ENCODE peak calls at places on chromosome 11, in five cellular contexts. A is neural progenitor cell, I is PC-9, C is K562, G is mesenchymal stem cell. T is an unnamed sample.

GRCh38 chr11:16317712-16318111 is 38.6 kb downstream of the SOX6 start:
- DNase-seq in A (no peak), I (no peak), C (no peak), G (no peak), T (no peak)

GRCh38 chr11:70843906-70844305 is 408.5 kb downstream of the SHANK2 start:
- DNase-seq in A (no peak), I (no peak), C (no peak), G (no peak), T (no peak)

GRCh38 chr11:104858882-104859735 is 39.2 kb downstream of the CASP12 start:
- DNase-seq in A (no peak), I (no peak), C (no peak), G (peak), T (no peak)

GRCh38 chr11:12508151-12508740 is 130.9 kb downstream of the PARVA start:
- DNase-seq in A (no peak), I (no peak), C (no peak), G (peak), T (no peak)

GRCh38 chr11:132101861-132102260 is 731.4 kb downstream of the NTM start:
- DNase-seq in A (no peak), I (no peak), C (no peak), G (no peak), T (no peak)

GRCh38 chr11:34065505-34066203 is 14.1 kb downstream of the CAPRIN1 start:
- DNase-seq in A (no peak), I (no peak), C (no peak), G (peak), T (no peak)

GRCh38 chr11:31711137-31711536 is 100.0 kb downstream of the PAX6 start:
- DNase-seq in A (no peak), I (no peak), C (no peak), G (no peak), T (no peak)

GRCh38 chr11:134358853-134359490 is 27.2 kb downstream of the GLB1L2 start:
- DNase-seq in A (no peak), I (no peak), C (no peak), G (no peak), T (no peak)

GRCh38 chr11:78714539-78714938 is 139.9 kb upstream of the NARS2 start:
- DNase-seq in A (no peak), I (no peak), C (no peak), G (no peak), T (no peak)

GRCh38 chr11:134120921-134121526 is 52.2 kb downstream of the JAM3 start:
- DNase-seq in A (no peak), I (no peak), C (no peak), G (peak), T (no peak)

GRCh38 chr11:120835601-120836228 is 188.2 kb upstream of the TBCEL start:
- DNase-seq in A (no peak), I (no peak), C (no peak), G (no peak), T (no peak)

GRCh38 chr11:62858201-62858600 is 18.8 kb upstream of the WDR74 start:
- DNase-seq in A (no peak), I (no peak), C (peak), G (no peak), T (no peak)

GRCh38 chr11:7485136-7485853 is at the start of gene OLFML1:
- DNase-seq in A (no peak), I (no peak), C (no peak), G (no peak), T (no peak)
- H3K4me2 ChIP-seq in A (no peak), I (no peak), C (no peak), G (no peak), T (no peak)

GRCh38 chr11:109423114-109423859 is 1.3 kb downstream of the C11orf87 start:
- DNase-seq in A (peak), I (no peak), C (no peak), G (peak), T (no peak)
- H2AFZ ChIP-seq in A (peak), I (no peak), C (no peak), G (peak), T (no peak)

GRCh38 chr11:73397468-73398131 is 21.4 kb downstream of the RELT start:
- DNase-seq in A (no peak), I (no peak), C (no peak), G (no peak), T (no peak)
- H3K4me2 ChIP-seq in A (no peak), I (no peak), C (no peak), G (no peak), T (no peak)

DNA sequence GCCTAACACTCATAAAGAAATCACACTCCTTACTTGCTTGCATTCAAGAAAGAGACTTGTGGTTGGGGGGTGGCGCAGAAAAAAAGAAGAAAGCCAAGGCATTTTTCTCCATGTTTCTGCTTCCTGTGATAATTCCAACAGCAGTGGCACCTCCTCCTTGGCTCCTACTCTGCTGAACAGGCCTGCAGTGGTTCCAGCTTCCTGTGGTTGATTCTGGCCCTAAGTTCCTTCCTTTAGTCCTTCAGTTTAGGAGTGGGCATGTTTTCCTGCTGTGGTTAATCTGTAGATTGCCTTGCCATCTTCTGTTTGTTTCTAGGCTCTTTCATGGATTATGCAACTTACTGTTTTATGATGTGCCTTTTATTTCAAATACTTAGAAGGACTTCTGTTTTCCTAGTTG is 940.4 kb downstream of the DLG2 start:
- DNase-seq in A (no peak), I (peak), C (no peak), G (no peak), T (no peak)
- H2AFZ ChIP-seq in A (no peak), I (no peak), C (no peak), G (no peak), T (no peak)

GRCh38 chr11:57656936-57657289 is 649 bp upstream of the CLP1 start:
- DNase-seq in A (no peak), I (no peak), C (no peak), G (no peak), T (no peak)

GRCh38 chr11:57650739-57651090 is 1.0 kb upstream of the YPEL4 start:
- DNase-seq in A (no peak), I (no peak), C (no peak), G (no peak), T (no peak)

GRCh38 chr11:57651408-57651807 is 1.7 kb upstream of the YPEL4 start:
- DNase-seq in A (no peak), I (no peak), C (no peak), G (no peak), T (no peak)

GRCh38 chr11:57649826-57650738 is at the start of gene YPEL4:
- DNase-seq in A (peak), I (no peak), C (peak), G (peak), T (peak)

GRCh38 chr11:57653162-57653561 is 3.5 kb upstream of the YPEL4 start:
- DNase-seq in A (no peak), I (no peak), C (no peak), G (no peak), T (no peak)
- H3K4me2 ChIP-seq in A (peak), I (no peak), C (peak), G (no peak), T (no peak)

GRCh38 chr11:36191941-36192340 is 97.3 kb downstream of the COMMD9 start:
- DNase-seq in A (no peak), I (no peak), C (no peak), G (no peak), T (no peak)

GRCh38 chr11:36192723-36193619 is 96.3 kb downstream of the COMMD9 start:
- DNase-seq in A (no peak), I (no peak), C (peak), G (no peak), T (no peak)

GRCh38 chr11:36195496-36196346 is 93.5 kb downstream of the COMMD9 start:
- DNase-seq in A (no peak), I (no peak), C (no peak), G (no peak), T (no peak)

DNA sequence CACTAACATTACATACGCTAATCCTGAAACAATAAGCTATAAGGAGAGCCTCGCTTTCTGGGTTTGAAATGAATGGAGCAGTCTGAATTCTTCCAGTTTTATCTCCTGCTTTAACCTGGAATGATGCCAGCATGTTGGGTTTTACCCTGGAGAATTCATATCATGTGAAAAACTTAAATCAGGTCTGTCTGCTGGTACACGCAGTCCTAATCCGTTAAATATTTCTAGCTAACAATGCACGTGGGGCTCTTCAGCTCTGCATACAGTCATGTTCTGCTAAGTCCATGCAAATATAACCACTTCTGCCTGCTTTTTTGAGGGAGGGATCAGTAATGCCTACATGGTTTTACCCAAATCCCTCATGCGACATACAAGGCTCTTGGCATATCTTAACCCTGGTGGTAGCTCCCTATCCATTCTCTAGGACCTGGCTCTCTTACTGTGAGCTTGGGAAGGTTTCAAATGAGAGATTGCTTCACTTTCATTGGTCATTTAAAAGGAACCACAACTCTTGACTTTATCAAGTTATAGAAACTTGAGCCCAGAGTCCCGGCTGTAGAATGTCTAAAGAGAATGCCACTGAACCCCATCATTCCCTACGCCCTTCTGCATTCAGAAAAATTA is 92.6 kb downstream of the COMMD9 start:
- DNase-seq in A (peak), I (no peak), C (no peak), G (no peak), T (no peak)
- H2AFZ ChIP-seq in A (no peak), I (no peak), C (no peak), G (no peak), T (no peak)

GRCh38 chr11:126086248-126086647 is 23.6 kb upstream of the CDON start:
- DNase-seq in A (no peak), I (no peak), C (no peak), G (no peak), T (no peak)

GRCh38 chr11:126084608-126084912 is 21.9 kb upstream of the CDON start:
- DNase-seq in A (no peak), I (no peak), C (no peak), G (no peak), T (no peak)

GRCh38 chr11:126081915-126082250 is 19.2 kb upstream of the CDON start:
- DNase-seq in A (no peak), I (no peak), C (no peak), G (no peak), T (no peak)

GRCh38 chr11:126082251-126083109 is 19.8 kb upstream of the CDON start:
- DNase-seq in A (peak), I (no peak), C (no peak), G (no peak), T (no peak)

GRCh38 chr11:126083829-126084607 is 21.4 kb upstream of the CDON start:
- DNase-seq in A (peak), I (no peak), C (no peak), G (no peak), T (peak)
- H3K4me2 ChIP-seq in A (peak), I (no peak), C (no peak), G (no peak), T (no peak)

DNA sequence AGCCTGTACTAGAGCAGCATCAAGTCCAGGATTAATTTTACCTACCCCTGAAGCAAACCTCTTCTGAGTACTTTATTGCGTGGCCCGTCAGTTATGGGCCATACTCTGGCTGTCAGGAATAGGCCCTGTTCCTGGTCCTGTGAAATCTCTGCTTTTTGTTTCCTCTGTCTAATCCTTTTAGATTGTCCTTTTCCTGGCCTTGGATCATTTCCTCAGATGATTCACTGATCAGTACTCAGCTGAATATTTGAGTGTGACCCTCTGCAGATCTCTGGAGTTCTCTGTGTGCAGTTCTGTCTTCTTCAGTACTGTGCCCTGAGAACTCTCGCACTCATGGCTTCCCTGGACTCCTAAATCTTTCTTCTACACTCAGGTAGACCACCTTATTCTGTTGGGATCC is 123.5 kb downstream of the UVRAG start:
- DNase-seq in A (no peak), I (no peak), C (no peak), G (peak), T (no peak)
- H2AFZ ChIP-seq in A (no peak), I (no peak), C (no peak), G (no peak), T (no peak)